ENCODE peak calls at places on chromosomes 6 and 20, in eight cellular contexts. B, O, Y, Z, W, N, F and Q are unnamed samples.

GRCh38 chr20:59776059-59776603 is 157.3 kb downstream of the SYCP2 start:
- DNase-seq in B (no peak), O (no peak), Y (no peak), Z (no peak), W (peak; percentile 5), N (no peak), F (no peak), Q (no peak)

GRCh38 chr6:123380257-123380656 is 256.5 kb downstream of the TRDN start:
- DNase-seq in B (no peak), O (no peak), Y (no peak), Z (no peak), W (no peak), N (peak; percentile 76), F (no peak), Q (no peak)

GRCh38 chr20:54160269-54161007 is 13.3 kb downstream of the CYP24A1 start:
- DNase-seq in B (no peak), O (no peak), Y (no peak), Z (no peak), W (no peak), N (no peak), F (no peak), Q (no peak)

GRCh38 chr6:5086294-5086890 is 1.3 kb downstream of the PPP1R3G start:
- DNase-seq in B (no peak), O (no peak), Y (no peak), Z (no peak), W (no peak), N (no peak), F (no peak), Q (no peak)

GRCh38 chr6:139230421-139230840 is 61.4 kb downstream of the TXLNB start:
- DNase-seq in B (no peak), O (no peak), Y (no peak), Z (peak; percentile 15), W (no peak), N (peak; percentile 83), F (no peak), Q (no peak)

GRCh38 chr6:139028658-139029469 is at the start of gene ABRACL:
- DNase-seq in B (no peak), O (peak; percentile 66), Y (peak; percentile 67), Z (peak; percentile 69), W (peak; percentile 85), N (peak; percentile 85), F (peak; percentile 57), Q (peak; percentile 43)

GRCh38 chr6:156658596-156659316 is 118.4 kb upstream of the ARID1B start:
- DNase-seq in B (no peak), O (no peak), Y (no peak), Z (no peak), W (no peak), N (no peak), F (no peak), Q (no peak)

GRCh38 chr6:8958894-8959511 is 523.7 kb upstream of the SLC35B3 start:
- DNase-seq in B (no peak), O (no peak), Y (no peak), Z (no peak), W (no peak), N (no peak), F (no peak), Q (no peak)

GRCh38 chr6:130047440-130047995 is 29.1 kb downstream of the L3MBTL3 start:
- DNase-seq in B (no peak), O (no peak), Y (no peak), Z (no peak), W (no peak), N (no peak), F (no peak), Q (no peak)

GRCh38 chr6:68546620-68547019 is 88.5 kb upstream of the ADGRB3 start:
- DNase-seq in B (no peak), O (no peak), Y (no peak), Z (no peak), W (no peak), N (no peak), F (no peak), Q (no peak)

GRCh38 chr20:47440857-47441773 is 60.6 kb upstream of the NCOA3 start:
- DNase-seq in B (no peak), O (no peak), Y (no peak), Z (no peak), W (no peak), N (no peak), F (no peak), Q (no peak)

GRCh38 chr6:84763397-84764331 is 734 bp downstream of the TBX18 start:
- DNase-seq in B (peak; percentile 65), O (peak; percentile 69), Y (no peak), Z (no peak), W (no peak), N (no peak), F (peak; percentile 78), Q (no peak)

GRCh38 chr6:127851197-127851596 is 49.7 kb downstream of the THEMIS start:
- DNase-seq in B (no peak), O (no peak), Y (no peak), Z (no peak), W (no peak), N (no peak), F (no peak), Q (no peak)

GRCh38 chr6:21922086-21922485 is 328.5 kb downstream of the SOX4 start:
- DNase-seq in B (no peak), O (no peak), Y (no peak), Z (no peak), W (no peak), N (no peak), F (no peak), Q (no peak)

GRCh38 chr6:151284431-151285060 is 44.8 kb downstream of the AKAP12 start:
- DNase-seq in B (no peak), O (no peak), Y (no peak), Z (no peak), W (no peak), N (no peak), F (no peak), Q (no peak)

GRCh38 chr20:34271961-34272360 is 30.7 kb downstream of the ASIP start:
- DNase-seq in B (peak; percentile 54), O (no peak), Y (no peak), Z (no peak), W (no peak), N (no peak), F (no peak), Q (no peak)

GRCh38 chr20:24892931-24893330 is 56.1 kb upstream of the CST7 start:
- DNase-seq in B (no peak), O (no peak), Y (no peak), Z (no peak), W (no peak), N (no peak), F (no peak), Q (no peak)

GRCh38 chr6:72619883-72620696 is 1.8 kb upstream of the KCNQ5 start:
- DNase-seq in B (no peak), O (peak; percentile 28), Y (peak; percentile 45), Z (no peak), W (peak; percentile 19), N (no peak), F (peak; percentile 41), Q (peak; percentile 14)

GRCh38 chr20:49676581-49677291 is 36.9 kb downstream of the B4GALT5 start:
- DNase-seq in B (no peak), O (no peak), Y (no peak), Z (no peak), W (peak; percentile 60), N (peak; percentile 44), F (no peak), Q (no peak)

GRCh38 chr6:13662651-13663334 is 47.7 kb downstream of the NOL7 start:
- DNase-seq in B (no peak), O (no peak), Y (no peak), Z (no peak), W (no peak), N (no peak), F (no peak), Q (no peak)

GRCh38 chr20:5975778-5976177 is 25.3 kb downstream of the MCM8 start:
- DNase-seq in B (no peak), O (no peak), Y (no peak), Z (no peak), W (no peak), N (no peak), F (no peak), Q (no peak)

GRCh38 chr6:56155634-56156141 is 91.7 kb downstream of the COL21A1 start:
- DNase-seq in B (no peak), O (no peak), Y (no peak), Z (no peak), W (no peak), N (no peak), F (no peak), Q (no peak)

GRCh38 chr20:53580376-53581111 is 13.1 kb downstream of the ZNF217 start:
- DNase-seq in B (no peak), O (no peak), Y (no peak), Z (no peak), W (no peak), N (no peak), F (peak; percentile 12), Q (no peak)

GRCh38 chr6:33990061-33990541 is 155.8 kb downstream of the GRM4 start:
- DNase-seq in B (no peak), O (no peak), Y (no peak), Z (no peak), W (no peak), N (no peak), F (no peak), Q (no peak)

GRCh38 chr6:166382500-166382932 is 224 bp downstream of the MPC1 start:
- DNase-seq in B (no peak), O (peak; percentile 35), Y (no peak), Z (no peak), W (peak; percentile 39), N (no peak), F (no peak), Q (no peak)